ENCODE peak calls at places on chromosomes 11 and 22, in five cellular contexts. B is HCT116, S is H1, I is K562, W is SK-N-SH. J is an unnamed sample.
A peak's percentile ranks its signal among the peaks of the same experiment; 100 is the strongest.

GRCh38 chr11:32385998-32386397 is 49.3 kb downstream of the WT1 start:
- DNase-seq in B (peak; percentile 38), S (no peak), I (peak; percentile 68), W (peak; percentile 44), J (no peak)

GRCh38 chr22:24146190-24146616 is 35.1 kb upstream of the SUSD2 start:
- DNase-seq in B (no peak), S (peak; percentile 65), I (peak; percentile 55), W (peak; percentile 50), J (no peak)

GRCh38 chr22:33565580-33565995 is 354.7 kb downstream of the LARGE1 start:
- DNase-seq in B (no peak), S (no peak), I (no peak), W (no peak), J (no peak)

GRCh38 chr22:30280495-30280894 is 8.8 kb downstream of the CASTOR1 start:
- DNase-seq in B (no peak), S (no peak), I (no peak), W (no peak), J (no peak)

GRCh38 chr11:112377946-112378345 is 117.3 kb upstream of the PLET1 start:
- DNase-seq in B (no peak), S (no peak), I (no peak), W (no peak), J (no peak)

GRCh38 chr11:58390551-58391063 is 16.1 kb downstream of the OR5B3 start:
- DNase-seq in B (no peak), S (no peak), I (no peak), W (no peak), J (no peak)

GRCh38 chr11:111982019-111982464 is 43.2 kb upstream of the DLAT start:
- DNase-seq in B (peak; percentile 31), S (peak; percentile 81), I (peak; percentile 67), W (peak; percentile 44), J (no peak)

GRCh38 chr11:117255966-117256365 is 23.5 kb downstream of the RNF214 start:
- DNase-seq in B (no peak), S (no peak), I (no peak), W (no peak), J (no peak)

GRCh38 chr11:7019500-7020182 is 505 bp downstream of the ZNF214 start:
- DNase-seq in B (no peak), S (peak; percentile 60), I (no peak), W (no peak), J (no peak)

DNA sequence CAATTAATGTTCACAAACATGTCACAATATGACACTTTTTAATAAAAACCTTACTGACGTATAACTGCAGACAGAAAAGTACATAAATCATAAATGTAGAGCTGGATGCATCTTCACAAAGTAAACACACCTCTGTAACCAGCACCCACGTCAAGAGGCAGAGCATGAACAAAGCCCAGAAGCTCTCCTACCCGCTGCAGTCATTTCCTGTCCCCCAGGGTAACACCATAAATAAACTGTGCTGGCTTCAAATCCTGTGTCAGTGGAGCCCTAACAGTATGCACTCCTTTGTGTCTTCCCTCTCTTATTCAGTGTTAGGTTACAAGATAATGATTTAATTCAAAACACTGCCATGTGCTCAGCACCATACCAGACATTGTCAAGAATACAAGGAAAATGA is 5.7 kb downstream of the SYT13 start:
- DNase-seq in B (no peak), S (no peak), I (no peak), W (no peak), J (no peak)
- TF ChIP-seq POLR2AphosphoS5 in B (no peak), S (no peak), I (no peak), W (no peak), J (no peak)

GRCh38 chr22:41401781-41402648 is 20.3 kb downstream of the TEF start:
- DNase-seq in B (no peak), S (no peak), I (no peak), W (peak; percentile 81), J (no peak)
- H3K27ac ChIP-seq in B (peak overlapping the region; percentile 4), S (no peak overlapping the region), I (no peak overlapping the region), W (peak overlapping the region; percentile 90), J (no peak overlapping the region)

DNA sequence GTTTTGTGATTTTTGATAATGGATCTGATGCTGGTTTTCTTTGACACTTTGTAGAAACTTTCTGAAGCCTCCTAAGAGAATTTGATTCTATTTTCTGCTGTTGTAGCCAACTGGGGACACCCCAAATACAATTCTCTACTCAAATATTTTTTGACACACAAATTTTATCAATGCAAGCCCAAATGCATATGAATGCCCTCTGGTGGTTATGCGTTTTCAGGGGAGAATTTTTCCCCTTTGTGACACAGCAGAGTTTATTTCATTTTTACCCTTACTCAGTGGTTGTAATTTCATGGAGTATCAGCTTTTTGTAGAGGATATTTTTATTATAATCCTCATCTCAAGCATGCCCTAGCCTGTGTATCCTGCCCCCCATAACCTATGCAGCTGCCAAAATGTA is 44.7 kb upstream of the MTMR2 start:
- DNase-seq in B (no peak), S (no peak), I (no peak), W (no peak), J (no peak)
- TF ChIP-seq SIN3A in B (no peak), S (no peak), I (no peak), W (no peak), J (no peak)

GRCh38 chr11:121488641-121489040 is 35.9 kb upstream of the SORL1-AS1 start:
- DNase-seq in B (no peak), S (no peak), I (no peak), W (no peak), J (no peak)
- TF ChIP-seq POLR2AphosphoS5 in B (no peak), S (no peak), I (no peak), W (no peak), J (no peak)

GRCh38 chr11:69791266-69791665 is 16.1 kb upstream of the FGF4 start:
- DNase-seq in B (no peak), S (no peak), I (no peak), W (no peak), J (no peak)
- H3K27ac ChIP-seq in B (no peak overlapping the region), S (no peak overlapping the region), I (no peak overlapping the region), W (no peak overlapping the region), J (no peak overlapping the region)

DNA sequence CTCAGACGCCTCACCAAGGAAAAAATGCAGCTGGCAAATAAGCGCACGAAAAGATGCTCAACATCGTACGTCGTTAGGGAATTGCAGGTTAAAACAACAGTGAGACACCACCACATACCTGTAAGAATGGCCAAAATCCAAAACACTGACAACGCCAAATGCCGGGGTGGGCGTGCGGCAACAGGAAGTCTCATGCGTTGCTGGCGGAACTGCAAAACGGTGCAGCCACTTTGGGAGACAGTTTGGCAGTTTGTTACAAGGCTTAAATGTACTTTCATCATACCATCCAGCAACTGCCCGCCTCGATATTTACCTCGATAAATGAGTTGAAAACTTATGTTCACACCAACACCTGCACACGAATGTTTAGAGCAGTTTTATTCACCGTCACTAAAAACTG is 7.5 kb upstream of the CTSD start:
- DNase-seq in B (no peak), S (no peak), I (no peak), W (no peak), J (no peak)
- TF ChIP-seq SIN3A in B (no peak), S (no peak), I (no peak), W (no peak), J (no peak)